ENCODE peak calls at places on chromosomes 4 and X, in six cellular contexts. S, W, L, Z, B and Q are unnamed samples.

GRCh38 chr4:37735578-37735977 is 49.4 kb upstream of the RELL1 start:
- DNase-seq in W (no peak), Z (no peak), S (peak), B (no peak), L (no peak), Q (no peak)

GRCh38 chr4:104677122-104677521 is 182.4 kb upstream of the CXXC4 start:
- DNase-seq in S (no peak), B (peak), L (no peak), W (no peak), Z (no peak), Q (no peak)

GRCh38 chrX:154019061-154019621 is 561 bp downstream of the IRAK1 start:
- DNase-seq in B (no peak), L (no peak), S (peak), Z (no peak), W (no peak), Q (no peak)

GRCh38 chr4:69907151-69907550 is 23.7 kb upstream of the CSN1S1 start:
- DNase-seq in L (no peak), S (no peak), W (peak), B (no peak), Z (no peak), Q (peak)

GRCh38 chrX:74422029-74422352 is 698 bp downstream of the SLC16A2 start:
- DNase-seq in Z (no peak), S (no peak), W (no peak), L (no peak), B (no peak), Q (no peak)

GRCh38 chr4:2443061-2443730 is 24.4 kb downstream of the CFAP99 start:
- DNase-seq in S (no peak), B (no peak), L (peak), W (no peak), Z (no peak), Q (no peak)

GRCh38 chr4:78768447-78769177 is 7.5 kb upstream of the BMP2K start:
- DNase-seq in Z (no peak), L (no peak), W (peak), B (no peak), S (no peak), Q (peak)

GRCh38 chr4:61446957-61447356 is 246.8 kb downstream of the ADGRL3 start:
- DNase-seq in B (no peak), L (no peak), Z (no peak), S (no peak), W (no peak), Q (peak)

GRCh38 chr4:150859435-150859834 is 155.6 kb downstream of the LRBA start:
- DNase-seq in S (no peak), W (no peak), B (no peak), L (no peak), Z (no peak), Q (no peak)

GRCh38 chr4:154081391-154081790 is 292.5 kb upstream of the SFRP2 start:
- DNase-seq in B (no peak), L (no peak), Z (no peak), S (no peak), W (no peak), Q (no peak)

GRCh38 chr4:10694826-10695209 is 10.2 kb upstream of the CLNK start:
- DNase-seq in W (no peak), B (no peak), Z (no peak), L (no peak), S (no peak), Q (no peak)

GRCh38 chr4:3254302-3255131 is 5.6 kb downstream of the MSANTD1 start:
- DNase-seq in S (peak), L (peak), Z (no peak), W (no peak), B (no peak), Q (no peak)